ENCODE peak calls at places on chromosome 21, in six cellular contexts. X, B, K, C, G and E are unnamed samples.

GRCh38 chr21:27645285-27645684 is 678.4 kb upstream of the ADAMTS5 start:
- DNase-seq in B (no peak), G (peak; percentile 76), C (peak; percentile 6), K (no peak), X (no peak), E (peak; percentile 92)

GRCh38 chr21:38259665-38260064 is 2.9 kb downstream of the KCNJ15 start:
- DNase-seq in G (no peak), C (no peak), K (no peak), B (no peak), X (no peak), E (no peak)

GRCh38 chr21:25977068-25977611 is 193.4 kb downstream of the APP start:
- DNase-seq in G (no peak), C (no peak), X (no peak), K (no peak), B (no peak), E (no peak)

GRCh38 chr21:42262826-42263225 is 43.9 kb downstream of the ABCG1 start:
- DNase-seq in X (peak; percentile 42), B (peak; percentile 91), G (peak; percentile 77), C (no peak), K (no peak), E (peak; percentile 83)

GRCh38 chr21:42724226-42724920 is 71.0 kb downstream of the PDE9A start:
- DNase-seq in K (no peak), C (peak; percentile 95), X (peak; percentile 96), B (no peak), G (peak; percentile 96), E (peak; percentile 59)

GRCh38 chr21:25564349-25564948 is 42.8 kb downstream of the MRPL39 start:
- DNase-seq in X (no peak), K (no peak), B (no peak), C (no peak), G (no peak), E (no peak)

GRCh38 chr21:22842875-22843274 is 1844.7 kb downstream of the NCAM2 start:
- DNase-seq in C (no peak), B (no peak), G (no peak), X (no peak), K (no peak), E (no peak)

GRCh38 chr21:35222541-35222941 is 173.4 kb upstream of the RUNX1 start:
- DNase-seq in B (no peak), X (peak; percentile 43), K (no peak), C (no peak), G (peak; percentile 11), E (no peak)

GRCh38 chr21:31409849-31410762 is 66.0 kb upstream of the TIAM1 start:
- DNase-seq in B (no peak), X (peak; percentile 11), C (no peak), K (peak; percentile 44), G (no peak), E (no peak)

GRCh38 chr21:38229260-38229877 is 27.4 kb upstream of the KCNJ15 start:
- DNase-seq in X (no peak), C (no peak), G (peak; percentile 47), K (no peak), B (no peak), E (peak; percentile 37)

GRCh38 chr21:26007911-26008579 is 162.5 kb downstream of the APP start:
- DNase-seq in G (no peak), X (peak; percentile 41), B (no peak), K (no peak), C (peak; percentile 12), E (peak; percentile 46)

GRCh38 chr21:37871121-37871862 is 45.0 kb downstream of the KCNJ6 start:
- DNase-seq in K (no peak), X (peak; percentile 43), G (peak; percentile 10), C (peak; percentile 91), B (no peak), E (peak; percentile 56)

GRCh38 chr21:43360441-43361126 is 66.3 kb downstream of the SIK1 start:
- DNase-seq in X (no peak), B (no peak), K (no peak), G (no peak), C (no peak), E (no peak)

GRCh38 chr21:37914211-37914900 is 1.9 kb downstream of the KCNJ6 start:
- DNase-seq in X (peak; percentile 2), K (peak; percentile 30), C (peak; percentile 19), G (peak; percentile 14), B (peak; percentile 17), E (peak; percentile 33)

GRCh38 chr21:41873426-41873825 is 5.7 kb downstream of the PRDM15 start:
- DNase-seq in B (no peak), C (no peak), G (no peak), X (no peak), K (no peak), E (no peak)

GRCh38 chr21:34509151-34509550 is 2.9 kb downstream of the KCNE1 start:
- DNase-seq in G (peak; percentile 33), B (no peak), C (no peak), K (no peak), X (no peak), E (no peak)

GRCh38 chr21:26169611-26170470 is 729 bp downstream of the APP start:
- DNase-seq in B (peak; percentile 58), G (peak; percentile 62), K (peak; percentile 72), X (peak; percentile 70), C (peak; percentile 73), E (peak; percentile 55)

GRCh38 chr21:35521852-35522505 is 472.9 kb upstream of the RUNX1 start:
- DNase-seq in X (no peak), K (no peak), C (no peak), B (no peak), G (no peak), E (peak; percentile 81)

GRCh38 chr21:17802568-17802967 is 16.6 kb downstream of the C21orf91 start:
- DNase-seq in G (no peak), X (peak; percentile 16), B (no peak), K (no peak), C (peak; percentile 74), E (peak; percentile 79)

GRCh38 chr21:41289431-41289830 is 27.2 kb upstream of the FAM3B start:
- DNase-seq in G (no peak), B (peak; percentile 23), X (peak; percentile 4), K (no peak), C (peak; percentile 23), E (peak; percentile 22)

GRCh38 chr21:34609951-34610549 is 4.9 kb downstream of the RCAN1 start:
- DNase-seq in B (no peak), K (no peak), G (no peak), C (no peak), X (no peak), E (no peak)

GRCh38 chr21:23384679-23385078 is 2222.6 kb downstream of the MRPL39 start:
- DNase-seq in B (no peak), X (no peak), C (no peak), K (no peak), G (no peak), E (no peak)

GRCh38 chr21:20875741-20876140 is 122.5 kb upstream of the NCAM2 start:
- DNase-seq in B (no peak), X (no peak), C (no peak), G (peak; percentile 25), K (no peak), E (no peak)

GRCh38 chr21:20463362-20463761 is 534.8 kb upstream of the NCAM2 start:
- DNase-seq in C (no peak), X (no peak), K (no peak), B (no peak), G (no peak), E (no peak)

GRCh38 chr21:26659181-26659580 is 86.1 kb upstream of the CYYR1 start:
- DNase-seq in K (no peak), X (no peak), B (no peak), G (no peak), C (no peak), E (peak; percentile 81)

GRCh38 chr21:40717008-40717407 is 129.9 kb downstream of the DSCAM start:
- DNase-seq in C (no peak), G (no peak), X (no peak), K (no peak), B (no peak), E (peak; percentile 35)

DNA sequence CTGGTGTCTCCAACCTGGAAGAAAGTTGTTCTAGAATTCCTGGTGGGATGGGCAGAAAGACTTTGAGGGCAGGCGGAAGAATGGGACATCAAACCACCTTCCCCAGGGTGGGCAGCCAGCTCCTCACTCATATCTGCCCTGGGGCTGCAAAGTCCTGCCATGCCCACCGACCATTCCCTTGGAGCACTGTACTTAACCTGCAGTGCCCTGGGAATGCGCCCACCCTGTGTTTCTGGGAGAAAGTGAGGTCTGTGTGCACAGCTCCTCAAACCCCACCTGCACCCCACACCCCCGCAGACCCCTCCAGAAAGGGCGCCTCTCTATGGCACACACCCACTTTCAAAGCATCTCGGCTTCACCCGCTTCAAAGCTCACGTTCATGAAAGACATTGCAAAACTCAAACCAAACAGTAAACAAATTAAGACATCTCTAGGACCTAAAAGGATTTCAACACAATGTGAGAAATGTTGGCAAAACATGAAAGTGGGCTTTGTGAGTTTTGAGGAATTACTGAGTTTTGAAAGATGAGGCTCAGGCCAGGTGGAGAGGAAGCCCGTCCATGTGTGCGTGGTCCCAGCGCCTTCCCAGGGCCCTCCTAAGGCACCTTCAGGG is 25.1 kb downstream of the KRTAP10-1 start:
- DNase-seq in B (no peak), X (no peak), K (no peak), G (no peak), C (no peak), E (no peak)
- TF ChIP-seq CTCF in B (no peak), X (no peak), K (no peak), G (no peak), C (no peak), E (no peak)

GRCh38 chr21:15754640-15755039 is 24.9 kb downstream of the USP25 start:
- DNase-seq in C (peak; percentile 83), G (peak; percentile 59), X (peak; percentile 28), B (no peak), K (no peak), E (peak; percentile 77)
- H3K4me3 ChIP-seq in C (no peak overlapping the region), G (no peak overlapping the region), X (no peak overlapping the region), B (no peak overlapping the region), K (no peak overlapping the region), E (no peak overlapping the region)

GRCh38 chr21:16194851-16195251 is 465.1 kb downstream of the USP25 start:
- DNase-seq in C (peak; percentile 55), B (no peak), G (no peak), X (peak; percentile 46), K (peak; percentile 54), E (peak; percentile 23)

GRCh38 chr21:16195476-16195875 is 465.7 kb downstream of the USP25 start:
- DNase-seq in G (no peak), K (no peak), C (peak; percentile 74), B (no peak), X (peak; percentile 66), E (peak; percentile 51)

GRCh38 chr21:16192900-16193299 is 463.1 kb downstream of the USP25 start:
- DNase-seq in X (peak; percentile 19), G (peak; percentile 70), K (no peak), B (no peak), C (peak; percentile 82), E (peak; percentile 94)

GRCh38 chr21:16195896-16196443 is 466.2 kb downstream of the USP25 start:
- DNase-seq in K (no peak), X (peak; percentile 20), G (no peak), C (peak; percentile 36), B (no peak), E (peak; percentile 15)

GRCh38 chr21:16193758-16194606 is 464.2 kb downstream of the USP25 start:
- DNase-seq in K (peak; percentile 84), G (peak; percentile 35), B (peak; percentile 33), C (peak; percentile 93), X (peak; percentile 84), E (peak; percentile 83)
- TF ChIP-seq CTCF in K (no peak), G (no peak), B (no peak), C (peak; percentile 45), X (peak; percentile 36), E (peak; percentile 18)

DNA sequence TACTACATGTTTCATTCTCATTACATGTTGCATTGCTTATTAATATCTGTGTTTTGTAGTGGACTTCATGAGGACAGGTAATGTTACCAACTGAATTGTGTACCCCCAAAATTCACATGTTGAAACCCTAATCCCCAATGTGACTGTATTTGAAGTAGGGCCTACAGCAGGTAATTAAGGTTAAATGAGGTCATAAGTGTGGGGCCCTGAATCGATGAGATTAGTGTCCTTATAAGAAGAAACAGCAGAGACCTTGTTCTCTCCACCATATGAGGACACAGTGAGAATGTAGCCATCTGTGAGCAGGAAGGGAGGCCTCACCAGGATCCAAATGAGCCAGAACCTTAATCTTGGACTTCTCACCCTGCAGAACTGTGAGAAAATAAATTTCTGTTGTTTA is 15.0 kb upstream of the IFNAR1 start:
- DNase-seq in C (no peak), X (no peak), B (no peak), G (no peak), K (no peak), E (no peak)
- H3K4me3 ChIP-seq in C (no peak overlapping the region), X (no peak overlapping the region), B (no peak overlapping the region), G (no peak overlapping the region), K (no peak overlapping the region), E (no peak overlapping the region)